ENCODE peak calls at places on chromosomes 13 and 19, in seven cellular contexts. H is H1, M is HepG2, L is transverse colon, W is ascending aorta, U is esophagus squamous epithelium, X is mesendoderm. Y is an unnamed sample.

GRCh38 chr19:15431396-15432017 is 12.7 kb upstream of the AKAP8L start:
- DNase-seq in W (no peak), M (no peak), U (no peak), H (no peak), X (no peak), L (no peak), Y (no peak)

GRCh38 chr19:35349614-35350521 is 2.2 kb downstream of the FFAR1 start:
- DNase-seq in U (no peak), M (no peak), X (no peak), H (no peak), L (no peak), W (no peak), Y (no peak)

GRCh38 chr13:30870049-30870884 is 35.8 kb upstream of the MEDAG start:
- DNase-seq in X (peak), L (peak), U (no peak), H (no peak), M (no peak), W (peak), Y (peak)

GRCh38 chr13:31950121-31950810 is 81.3 kb upstream of the FRY start:
- DNase-seq in M (no peak), U (no peak), X (no peak), W (no peak), H (no peak), L (no peak), Y (no peak)

GRCh38 chr13:91097269-91097668 is 250.2 kb upstream of the MIR17HG start:
- DNase-seq in U (no peak), X (no peak), L (no peak), H (no peak), W (no peak), M (no peak), Y (no peak)

GRCh38 chr13:25222740-25223139 is 50.7 kb upstream of the AMER2 start:
- DNase-seq in L (no peak), X (no peak), W (no peak), M (no peak), H (no peak), U (no peak), Y (no peak)

GRCh38 chr13:32267836-32268439 is 47.2 kb downstream of the ZAR1L start:
- DNase-seq in M (no peak), H (peak), W (no peak), L (peak), U (no peak), X (peak), Y (no peak)

GRCh38 chr19:2014081-2014693 is 1.3 kb downstream of the BTBD2 start:
- DNase-seq in H (no peak), L (no peak), U (no peak), X (no peak), M (no peak), W (no peak), Y (no peak)

GRCh38 chr13:72757792-72758535 is 23.7 kb downstream of the DIS3 start:
- DNase-seq in L (no peak), W (no peak), U (no peak), M (no peak), H (no peak), X (no peak), Y (no peak)

GRCh38 chr19:32809754-32810153 is 59.8 kb downstream of the SLC7A9 start:
- DNase-seq in M (no peak), W (no peak), H (no peak), X (no peak), U (no peak), L (no peak), Y (no peak)

GRCh38 chr13:27792393-27793218 is at the start of gene GSX1:
- DNase-seq in L (peak), X (peak), W (no peak), M (peak), H (peak), U (no peak), Y (peak)

GRCh38 chr13:73985789-73986188 is 148.4 kb downstream of the KLF12 start:
- DNase-seq in U (no peak), H (no peak), W (no peak), L (no peak), M (no peak), X (peak), Y (no peak)

GRCh38 chr19:40263440-40264313 is 21.5 kb downstream of the AKT2 start:
- DNase-seq in X (no peak), W (no peak), U (no peak), L (no peak), M (no peak), H (no peak), Y (no peak)
- H3K27ac ChIP-seq in X (no peak), W (no peak), U (no peak), L (no peak), M (no peak), H (no peak), Y (no peak)

DNA sequence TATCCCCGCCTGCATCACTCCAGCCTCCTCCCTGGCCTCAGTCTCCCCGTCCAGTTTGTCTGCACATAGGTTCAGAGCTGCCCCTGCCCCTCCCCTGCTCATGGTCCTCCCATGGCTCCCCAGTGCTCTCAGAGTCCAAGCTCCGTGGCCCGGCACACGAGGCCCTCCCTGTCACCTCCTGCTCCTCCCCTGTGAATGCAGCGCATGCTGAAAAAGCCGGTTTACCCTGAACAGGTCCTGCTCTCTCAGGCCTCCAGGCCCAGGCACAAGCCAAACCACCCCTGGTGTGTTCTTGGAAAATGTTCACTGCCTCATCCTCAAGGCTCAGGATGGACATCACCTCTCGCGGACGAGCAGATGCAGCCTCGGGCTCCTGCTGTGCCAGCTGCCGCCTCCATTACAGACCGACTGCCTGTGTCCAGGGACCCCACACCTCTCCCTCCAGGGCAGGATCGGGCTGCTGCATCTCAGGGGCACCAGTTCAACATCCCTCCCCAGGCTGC is 13.0 kb downstream of the EMP3 start:
- DNase-seq in H (no peak), X (no peak), M (no peak), L (no peak), U (no peak), W (no peak), Y (no peak)
- H3K27ac ChIP-seq in H (no peak), X (no peak), M (no peak), L (no peak), U (no peak), W (no peak), Y (no peak)

DNA sequence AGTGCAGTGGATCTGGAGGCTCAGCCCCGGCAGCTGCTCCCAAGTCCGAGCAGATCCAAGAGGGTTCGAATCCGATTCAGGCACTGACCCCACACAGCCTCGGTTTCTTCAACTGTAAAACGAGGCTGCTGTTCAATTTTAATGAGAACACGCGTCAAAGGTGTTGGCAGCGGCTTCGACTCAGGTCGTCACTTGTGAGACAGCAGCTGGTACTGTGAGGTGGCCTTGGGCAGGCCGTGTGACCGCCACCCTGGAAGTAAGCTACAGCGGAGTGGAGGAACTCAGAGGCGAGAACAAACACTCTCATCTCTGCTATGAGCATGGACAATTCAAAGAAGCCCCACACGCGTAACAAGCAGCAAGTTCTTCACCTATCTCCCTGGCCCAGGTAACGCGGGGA is 9.7 kb downstream of the MAP2K2 start:
- DNase-seq in M (no peak), W (no peak), L (no peak), X (no peak), U (no peak), H (no peak), Y (no peak)
- H3K27ac ChIP-seq in M (no peak), W (no peak), L (no peak), X (no peak), U (no peak), H (no peak), Y (no peak)

GRCh38 chr13:21762512-21762911 is 91.6 kb downstream of the FGF9 start:
- DNase-seq in X (no peak), W (no peak), M (no peak), H (no peak), U (no peak), L (no peak), Y (no peak)

GRCh38 chr13:21759911-21760310 is 89.0 kb downstream of the FGF9 start:
- DNase-seq in X (no peak), M (no peak), U (no peak), W (no peak), L (no peak), H (no peak), Y (no peak)

GRCh38 chr13:21757721-21758120 is 86.8 kb downstream of the FGF9 start:
- DNase-seq in L (no peak), X (no peak), M (no peak), U (no peak), W (no peak), H (no peak), Y (no peak)

GRCh38 chr13:21759503-21759902 is 88.6 kb downstream of the FGF9 start:
- DNase-seq in X (no peak), U (no peak), L (no peak), W (no peak), M (no peak), H (no peak), Y (no peak)
- H3K27ac ChIP-seq in X (no peak), U (no peak), L (no peak), W (no peak), M (no peak), H (no peak), Y (no peak)

GRCh38 chr13:20477394-20477793 is 48.3 kb downstream of the CRYL1 start:
- DNase-seq in X (no peak), U (no peak), W (no peak), H (no peak), L (no peak), M (no peak), Y (no peak)

GRCh38 chr13:20487927-20488326 is 37.7 kb downstream of the CRYL1 start:
- DNase-seq in L (no peak), M (no peak), H (no peak), U (no peak), X (no peak), W (no peak), Y (no peak)

GRCh38 chr13:20482818-20483217 is 42.8 kb downstream of the CRYL1 start:
- DNase-seq in U (no peak), M (no peak), H (no peak), L (no peak), X (no peak), W (no peak), Y (no peak)

GRCh38 chr13:20482275-20482761 is 43.3 kb downstream of the CRYL1 start:
- DNase-seq in W (no peak), M (no peak), L (no peak), H (no peak), X (peak), U (no peak), Y (no peak)
- H3K27ac ChIP-seq in W (no peak), M (no peak), L (no peak), H (no peak), X (no peak), U (peak), Y (no peak)

GRCh38 chr13:111143875-111144540 is 28.9 kb downstream of the ARHGEF7 start:
- DNase-seq in W (no peak), L (no peak), H (no peak), X (no peak), U (no peak), M (no peak), Y (no peak)

GRCh38 chr13:111140562-111141105 is 25.5 kb downstream of the ARHGEF7 start:
- DNase-seq in W (no peak), U (no peak), M (no peak), H (no peak), L (no peak), X (no peak), Y (no peak)

GRCh38 chr13:111145071-111145470 is 30.0 kb downstream of the ARHGEF7 start:
- DNase-seq in L (no peak), M (no peak), U (no peak), H (no peak), W (no peak), X (no peak), Y (no peak)

GRCh38 chr13:111139874-111140561 is 24.9 kb downstream of the ARHGEF7 start:
- DNase-seq in L (peak), X (no peak), U (no peak), W (no peak), H (no peak), M (no peak), Y (peak)

DNA sequence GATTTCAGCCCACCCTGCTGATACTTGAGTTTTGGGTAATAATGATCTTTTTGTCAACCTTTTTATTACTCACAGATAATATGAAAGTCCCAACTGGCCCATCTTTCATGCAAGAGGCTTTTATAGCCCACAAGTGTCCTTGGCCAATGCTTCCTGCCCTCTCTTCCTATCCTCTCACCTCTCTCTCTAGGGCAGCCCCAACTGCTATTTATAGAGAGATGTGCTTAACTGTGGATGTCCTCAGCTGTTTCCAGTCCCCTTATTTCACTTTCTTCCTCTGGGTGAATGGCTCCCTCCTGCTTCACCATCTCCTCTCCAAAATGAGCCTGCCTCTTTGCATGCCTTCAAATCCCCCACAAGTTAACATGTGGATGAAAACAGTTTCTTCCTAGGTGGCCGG is 27.4 kb downstream of the ARHGEF7 start:
- DNase-seq in X (no peak), L (no peak), H (no peak), M (no peak), U (no peak), W (no peak), Y (no peak)
- H3K27ac ChIP-seq in X (no peak), L (no peak), H (no peak), M (no peak), U (no peak), W (no peak), Y (no peak)

DNA sequence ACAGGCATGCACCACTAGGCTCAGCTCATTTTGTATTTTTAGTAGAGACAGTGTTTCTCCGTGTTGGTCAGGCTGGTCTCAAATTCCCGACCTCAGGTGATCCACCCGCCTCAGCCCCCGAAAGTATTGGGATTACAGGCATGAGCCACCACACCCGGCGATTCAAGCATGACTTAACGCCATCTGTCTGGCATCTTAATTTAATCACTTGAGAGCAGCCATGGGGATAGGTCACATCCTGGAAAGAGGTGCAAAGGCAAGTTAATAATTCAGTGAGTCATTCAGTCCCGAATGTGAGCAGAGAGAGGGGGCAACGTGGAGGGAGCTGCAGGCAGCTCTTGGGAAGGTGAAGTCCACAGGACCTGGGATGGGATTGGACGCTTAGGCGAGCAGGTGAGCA is 31.7 kb upstream of the USP29 start:
- DNase-seq in H (no peak), M (no peak), W (no peak), X (no peak), U (no peak), L (no peak), Y (no peak)
- H3K27ac ChIP-seq in H (no peak), M (no peak), W (no peak), X (no peak), U (no peak), L (no peak), Y (no peak)

GRCh38 chr13:111175948-111176347 is 60.8 kb downstream of the ARHGEF7 start:
- DNase-seq in W (no peak), X (peak), L (no peak), U (no peak), M (no peak), H (no peak), Y (no peak)

GRCh38 chr13:111178417-111178816 is 63.3 kb downstream of the ARHGEF7 start:
- DNase-seq in U (no peak), H (no peak), X (no peak), W (no peak), M (no peak), L (no peak), Y (peak)

GRCh38 chr13:111177803-111178389 is 62.8 kb downstream of the ARHGEF7 start:
- DNase-seq in U (no peak), X (no peak), H (no peak), W (no peak), L (no peak), M (no peak), Y (no peak)

GRCh38 chr13:111176421-111176820 is 61.3 kb downstream of the ARHGEF7 start:
- DNase-seq in U (no peak), L (no peak), M (no peak), X (no peak), H (no peak), W (no peak), Y (no peak)

GRCh38 chr13:111177081-111177711 is 62.1 kb downstream of the ARHGEF7 start:
- DNase-seq in W (peak), M (no peak), L (peak), H (no peak), X (no peak), U (no peak), Y (peak)
- H3K27ac ChIP-seq in W (peak), M (no peak), L (peak), H (no peak), X (no peak), U (peak), Y (peak)